ENCODE peak calls at places on chromosomes 11 and 22, in five cellular contexts. B, U, C, S and N are unnamed samples.

GRCh38 chr11:80638296-80638695 is 1197.5 kb upstream of the TENM4 start:
- DNase-seq in S (no peak), U (no peak), B (no peak), C (no peak), N (no peak)

GRCh38 chr11:112265659-112266409 is 5.2 kb upstream of the PLET1 start:
- DNase-seq in S (no peak), C (no peak), U (no peak), B (no peak), N (no peak)

GRCh38 chr11:117532568-117532967 is 204.9 kb downstream of the CEP164 start:
- DNase-seq in C (no peak), B (no peak), U (no peak), S (no peak), N (no peak)

GRCh38 chr22:31086703-31087330 is 5.7 kb downstream of the SMTN start:
- DNase-seq in C (no peak), S (no peak), U (no peak), B (no peak), N (no peak)

GRCh38 chr22:31753005-31753633 is 700 bp upstream of the DEPDC5 start:
- DNase-seq in C (no peak), S (no peak), B (no peak), U (peak), N (no peak)

GRCh38 chr11:65410936-65411680 is 11.5 kb upstream of the NEAT1 start:
- DNase-seq in U (peak), C (no peak), B (no peak), S (no peak), N (peak)

GRCh38 chr11:112778091-112778889 is 182.9 kb upstream of the NCAM1 start:
- DNase-seq in S (no peak), U (no peak), C (no peak), B (no peak), N (no peak)

GRCh38 chr22:20591660-20592310 is 84.4 kb downstream of the MED15 start:
- DNase-seq in C (no peak), U (no peak), S (no peak), B (no peak), N (peak)

GRCh38 chr11:11717064-11717725 is 95.4 kb upstream of the GALNT18 start:
- DNase-seq in C (no peak), B (no peak), U (no peak), S (no peak), N (no peak)

GRCh38 chr11:103633037-103633788 is 403.2 kb upstream of the DDI1 start:
- DNase-seq in B (no peak), S (no peak), C (peak), U (no peak), N (no peak)

GRCh38 chr11:76293189-76293631 is 86.9 kb upstream of the WNT11 start:
- DNase-seq in U (no peak), B (no peak), C (no peak), S (no peak), N (no peak)

GRCh38 chr11:13210424-13210823 is 67.2 kb upstream of the BMAL1 start:
- DNase-seq in B (peak), C (peak), U (peak), S (no peak), N (no peak)
- TF ChIP-seq CTCF in B (peak), C (peak), U (peak), S (peak), N (peak)

DNA sequence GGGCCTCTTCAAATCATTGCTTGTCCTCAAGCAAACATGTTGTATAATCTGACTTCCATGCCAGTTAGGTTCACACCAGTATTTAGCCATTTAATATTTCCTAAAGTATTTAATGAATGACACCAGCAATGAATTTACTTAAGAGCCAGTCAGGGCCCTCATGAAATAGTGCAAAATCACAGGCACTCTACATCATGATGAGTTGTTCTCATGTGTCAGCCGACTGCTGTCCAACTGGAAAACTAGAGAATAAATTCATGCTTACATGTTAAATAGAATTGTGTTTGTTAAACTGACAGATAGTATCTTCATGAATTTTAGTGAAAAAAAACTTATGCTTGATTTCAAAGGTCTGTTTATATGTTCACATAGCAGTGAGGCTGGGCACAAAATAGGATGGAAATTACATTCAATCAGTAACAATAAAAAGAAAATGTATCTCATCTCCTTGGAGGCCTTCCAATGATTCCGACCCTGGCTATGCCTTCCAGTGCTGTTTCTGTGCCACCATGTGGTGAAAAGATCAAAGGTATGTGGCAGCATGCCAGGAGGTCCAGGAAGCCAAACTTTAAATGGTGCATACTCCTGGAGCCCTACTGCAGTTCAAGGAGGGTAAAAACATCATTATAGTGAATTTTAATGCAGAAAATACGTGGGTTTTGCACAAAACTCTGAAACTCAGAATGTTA is 45.2 kb downstream of the CTSC start:
- DNase-seq in B (no peak), C (peak), U (no peak), S (no peak), N (no peak)
- TF ChIP-seq CTCF in B (no peak), C (no peak), U (no peak), S (no peak), N (no peak)

DNA sequence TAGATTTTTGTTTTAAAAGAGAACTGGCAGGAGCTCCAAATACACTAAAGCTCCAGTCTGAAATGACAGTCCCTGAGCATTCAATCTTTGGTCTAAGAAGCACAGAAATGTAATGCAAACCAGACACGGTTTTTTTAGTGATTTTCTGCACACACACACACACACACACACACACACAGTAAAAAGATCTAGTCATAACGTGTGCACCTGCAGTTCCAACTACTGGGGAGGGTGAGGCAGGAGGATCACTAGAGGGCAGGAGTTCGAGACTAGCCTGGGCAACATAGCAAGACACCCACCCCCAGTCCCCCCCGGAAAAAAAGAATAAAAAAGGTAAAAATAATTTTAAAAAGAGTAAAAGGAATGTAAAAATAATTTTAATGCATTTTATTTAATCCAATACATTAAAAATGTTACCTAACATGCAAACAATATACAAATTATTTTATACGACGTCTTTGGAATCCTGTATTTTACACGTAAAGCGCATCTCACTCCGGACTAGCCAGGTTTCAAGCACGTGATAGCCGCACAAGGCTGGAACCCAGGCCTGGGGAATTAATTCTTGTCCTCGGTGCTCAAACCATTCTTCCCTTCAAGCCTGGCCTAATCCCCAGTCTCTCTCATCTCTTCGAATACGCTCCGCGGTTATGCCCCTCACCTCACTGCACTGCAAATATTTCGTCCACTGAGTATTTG is 762 bp upstream of the TBC1D22A start:
- DNase-seq in S (no peak), B (no peak), U (no peak), C (no peak), N (no peak)
- TF ChIP-seq CTCF in S (no peak), B (no peak), U (no peak), C (no peak), N (no peak)

GRCh38 chr22:50399751-50400331 is 56.7 kb downstream of the PPP6R2 start:
- DNase-seq in U (peak), C (peak), B (no peak), S (peak), N (no peak)
- TF ChIP-seq CTCF in U (peak), C (peak), B (peak), S (no peak), N (peak)

DNA sequence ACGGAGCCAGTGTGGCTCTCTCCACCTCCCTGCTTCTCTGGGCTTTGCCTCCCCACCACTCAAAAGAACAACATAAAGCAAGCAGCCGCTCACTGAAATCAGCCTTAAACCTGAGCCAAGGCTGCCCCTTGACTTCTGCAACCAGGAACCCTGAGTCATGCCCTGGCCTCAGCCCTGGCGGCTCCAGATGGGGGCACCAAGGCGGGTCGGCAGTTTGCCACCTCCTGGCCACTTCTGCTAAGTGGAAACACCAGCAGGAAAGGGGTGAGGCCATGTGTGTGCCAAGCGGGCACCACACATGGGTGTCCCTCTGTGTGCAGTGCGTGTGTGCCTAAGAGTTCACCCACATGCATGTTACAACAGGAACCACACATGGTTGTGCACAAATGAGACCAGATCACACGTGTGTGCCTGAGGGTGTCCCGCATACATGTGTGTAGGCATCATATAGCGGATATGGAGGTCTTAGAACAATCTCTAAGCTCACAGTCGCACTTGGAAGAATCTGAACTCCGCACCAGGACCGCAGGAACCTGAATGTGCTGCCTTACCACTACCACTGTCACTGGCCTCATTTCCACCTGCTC is 221.2 kb downstream of the MN1 start:
- DNase-seq in U (no peak), S (no peak), C (no peak), B (no peak), N (no peak)
- TF ChIP-seq CTCF in U (no peak), S (no peak), C (no peak), B (no peak), N (no peak)

GRCh38 chr22:22927888-22928665 is 40.5 kb downstream of the IGLL5 start:
- DNase-seq in S (no peak), B (no peak), U (peak), C (peak), N (no peak)

GRCh38 chr22:22930222-22930497 is 42.5 kb downstream of the IGLL5 start:
- DNase-seq in S (no peak), U (peak), B (no peak), C (no peak), N (peak)

GRCh38 chr22:22928666-22929380 is 41.2 kb downstream of the IGLL5 start:
- DNase-seq in U (peak), S (peak), B (no peak), C (peak), N (no peak)

GRCh38 chr22:22930571-22931556 is 43.2 kb downstream of the IGLL5 start:
- DNase-seq in S (no peak), C (no peak), B (no peak), U (peak), N (peak)

GRCh38 chr22:22929381-22930221 is 42.0 kb downstream of the IGLL5 start:
- DNase-seq in C (no peak), S (no peak), B (no peak), U (peak), N (no peak)
- TF ChIP-seq CTCF in C (no peak), S (no peak), B (no peak), U (no peak), N (no peak)